ENCODE peak calls at places on chromosomes 5 and 9, in ten cellular contexts. T is sciatic nerve; V is gastroesophageal sphincter; Q is Right ventricle myocardium inferior; N is aorta; P is body of pancreas; U is effector memory CD8-positive, alpha-beta T cell; H is A549; J is K562; A is HepG2. Z is an unnamed sample.

GRCh38 chr9:90965911-90966290 is 164.3 kb downstream of the SYK start:
- ATAC-seq in P (no peak), T (no peak), U (no peak), Q (no peak), V (no peak), A (no peak), J (no peak), N (no peak), H (no peak), Z (no peak)

GRCh38 chr5:149217096-149217801 is 54.4 kb upstream of the AFAP1L1 start:
- ATAC-seq in A (no peak), H (no peak), V (no peak), N (peak), P (no peak), T (no peak), U (no peak), J (no peak), Q (peak), Z (no peak)

GRCh38 chr5:175880797-175881312 is 9.5 kb downstream of the CPLX2 start:
- ATAC-seq in A (no peak), Q (peak), H (no peak), N (peak), P (no peak), V (no peak), T (no peak), J (no peak), U (no peak), Z (no peak)

GRCh38 chr9:77507212-77507961 is 140.7 kb downstream of the GNA14 start:
- ATAC-seq in U (no peak), A (no peak), N (peak), V (peak), H (no peak), J (no peak), T (peak), P (peak), Q (peak), Z (no peak)

GRCh38 chr9:93001036-93001435 is 53.7 kb downstream of the FGD3 start:
- ATAC-seq in U (peak), T (no peak), P (no peak), H (no peak), Q (no peak), J (no peak), V (no peak), N (no peak), A (no peak), Z (no peak)

GRCh38 chr9:126671381-126671831 is 57.7 kb downstream of the LMX1B start:
- ATAC-seq in U (no peak), A (peak), Q (peak), N (no peak), J (no peak), H (no peak), V (no peak), T (peak), P (no peak), Z (no peak)

GRCh38 chr9:96062051-96062450 is 186.6 kb downstream of the ERCC6L2 start:
- ATAC-seq in P (no peak), N (no peak), H (no peak), U (no peak), Q (no peak), T (no peak), A (no peak), J (no peak), V (no peak), Z (no peak)

GRCh38 chr5:63049935-63050334 is 471.3 kb downstream of the LRRC70 start:
- ATAC-seq in P (no peak), U (no peak), V (no peak), J (no peak), H (no peak), Q (no peak), N (no peak), A (no peak), T (no peak), Z (no peak)

GRCh38 chr9:76336027-76336426 is 58.2 kb downstream of the RFK start:
- ATAC-seq in Q (no peak), J (no peak), V (no peak), T (no peak), U (no peak), N (no peak), P (no peak), H (no peak), A (no peak), Z (no peak)

GRCh38 chr5:165735388-165735787 is 2230.0 kb downstream of the MAT2B start:
- ATAC-seq in H (no peak), U (no peak), P (no peak), V (no peak), A (no peak), Q (no peak), N (no peak), J (no peak), T (no peak), Z (no peak)

GRCh38 chr5:116532762-116533525 is 41.7 kb downstream of the SEMA6A start:
- ATAC-seq in N (no peak), P (peak), U (no peak), V (no peak), H (no peak), Q (no peak), J (no peak), A (peak), T (no peak), Z (no peak)

GRCh38 chr9:121508415-121508814 is 8.8 kb upstream of the GGTA1 start:
- ATAC-seq in H (no peak), U (no peak), T (no peak), V (no peak), J (no peak), N (no peak), P (no peak), A (no peak), Q (no peak), Z (no peak)

GRCh38 chr5:134403951-134404350 is 7.7 kb downstream of the CDKN2AIPNL start:
- ATAC-seq in T (no peak), N (no peak), A (no peak), Q (no peak), U (no peak), V (no peak), H (no peak), J (peak), P (peak), Z (no peak)

GRCh38 chr5:17370651-17371050 is 127.4 kb upstream of the TAF11L2 start:
- ATAC-seq in A (no peak), V (no peak), H (no peak), P (no peak), J (no peak), Q (no peak), N (no peak), T (no peak), U (no peak), Z (no peak)

GRCh38 chr5:93277001-93277400 is 304.0 kb downstream of the NR2F1-AS1 start:
- ATAC-seq in P (no peak), T (peak), H (no peak), N (no peak), A (no peak), Q (no peak), J (no peak), V (no peak), U (no peak), Z (no peak)

GRCh38 chr9:97419315-97419867 is 7.5 kb downstream of the TDRD7 start:
- ATAC-seq in J (no peak), A (peak), N (no peak), Q (no peak), V (peak), P (no peak), T (no peak), H (peak), U (no peak), Z (no peak)

GRCh38 chr9:136292591-136293448 is 11.1 kb downstream of the CCDC187 start:
- ATAC-seq in U (no peak), J (no peak), P (no peak), T (no peak), N (no peak), A (no peak), H (no peak), V (no peak), Q (no peak), Z (no peak)

GRCh38 chr5:17399931-17400330 is 98.1 kb upstream of the TAF11L2 start:
- ATAC-seq in N (no peak), Q (no peak), H (no peak), T (no peak), A (no peak), V (no peak), J (peak), P (no peak), U (no peak), Z (no peak)

GRCh38 chr5:142853682-142854081 is 83.5 kb downstream of the ARHGAP26 start:
- ATAC-seq in T (no peak), U (no peak), A (no peak), N (no peak), P (no peak), J (no peak), V (no peak), H (no peak), Q (no peak), Z (no peak)

GRCh38 chr9:86308687-86309086 is 26.3 kb upstream of the ISCA1 start:
- ATAC-seq in A (no peak), N (no peak), P (no peak), H (no peak), T (no peak), J (no peak), U (no peak), V (no peak), Q (no peak), Z (no peak)

GRCh38 chr9:36665921-36666429 is 93.3 kb downstream of the MELK start:
- ATAC-seq in V (no peak), N (no peak), J (peak), P (no peak), H (no peak), Q (no peak), U (no peak), T (no peak), A (no peak), Z (no peak)

GRCh38 chr9:101673642-101674041 is 64.8 kb downstream of the GRIN3A start:
- ATAC-seq in V (no peak), T (no peak), U (no peak), H (no peak), P (no peak), N (no peak), A (no peak), J (no peak), Q (no peak), Z (no peak)

GRCh38 chr5:127333463-127333862 is 42.9 kb downstream of the MEGF10 start:
- ATAC-seq in T (no peak), Q (no peak), U (no peak), A (no peak), N (no peak), P (no peak), V (no peak), H (no peak), J (no peak), Z (no peak)

GRCh38 chr9:115291841-115292240 is 173.9 kb upstream of the TNC start:
- ATAC-seq in Q (no peak), A (no peak), H (no peak), J (no peak), P (no peak), U (no peak), V (no peak), N (no peak), T (no peak), Z (no peak)

GRCh38 chr9:17116400-17116837 is 18.4 kb upstream of the CNTLN start:
- ATAC-seq in Q (no peak), J (no peak), V (no peak), T (peak), A (no peak), U (no peak), P (peak), N (no peak), H (no peak), Z (no peak)

GRCh38 chr9:129849901-129850300 is 14.6 kb downstream of the USP20 start:
- ATAC-seq in A (no peak), U (no peak), P (no peak), T (no peak), V (no peak), N (no peak), H (no peak), J (no peak), Q (no peak), Z (no peak)

GRCh38 chr9:71223953-71224538 is 102.6 kb upstream of the TRPM3 start:
- ATAC-seq in P (no peak), H (no peak), U (no peak), T (no peak), A (peak), V (no peak), N (no peak), J (no peak), Q (no peak), Z (no peak)

GRCh38 chr9:101485873-101486692 is 47.6 kb upstream of the RNF20 start:
- ATAC-seq in P (peak), J (peak), U (no peak), Q (peak), H (peak), T (peak), A (no peak), V (peak), N (peak), Z (no peak)

GRCh38 chr9:20028192-20028848 is 239.5 kb upstream of the SLC24A2 start:
- ATAC-seq in V (peak), N (peak), U (no peak), J (no peak), H (no peak), P (no peak), A (no peak), T (no peak), Q (no peak), Z (no peak)

GRCh38 chr9:127423934-127424668 is at the start of gene ZNF79:
- ATAC-seq in J (peak), Q (peak), H (peak), A (peak), P (peak), V (peak), U (peak), T (peak), N (peak), Z (peak)

GRCh38 chr5:81268797-81269196 is 32.6 kb upstream of the ZCCHC9 start:
- ATAC-seq in H (peak), N (no peak), U (no peak), Q (no peak), A (peak), P (no peak), J (no peak), T (no peak), V (no peak), Z (peak)

GRCh38 chr5:14534773-14535172 is 46.8 kb upstream of the OTULINL start:
- ATAC-seq in T (peak), P (no peak), N (no peak), U (no peak), J (no peak), A (no peak), Q (no peak), V (no peak), H (no peak), Z (no peak)

GRCh38 chr9:84296146-84296843 is 44.3 kb downstream of the SLC28A3 start:
- ATAC-seq in U (peak), N (no peak), Q (no peak), J (no peak), T (no peak), P (no peak), V (no peak), H (no peak), A (no peak), Z (peak)

GRCh38 chr5:55702612-55703345 is 9.3 kb downstream of the SLC38A9 start:
- ATAC-seq in V (no peak), T (no peak), A (no peak), P (no peak), Q (no peak), N (no peak), U (no peak), J (no peak), H (no peak), Z (no peak)

GRCh38 chr5:79146352-79146751 is 34.7 kb downstream of the BHMT start:
- ATAC-seq in U (no peak), H (no peak), T (no peak), Q (no peak), P (no peak), A (no peak), V (no peak), N (no peak), J (no peak), Z (no peak)

Z was measured in activated T-helper 17 cell treated with anti-CD3 and anti-CD28 coated beads, Interleukin-2, amount 50 U/mL, for 72 hours.